ENCODE peak calls at places on chromosomes 3 and 15, in four cellular contexts. L, K, X and C are unnamed samples.

GRCh38 chr15:73856458-73857192 is 16.7 kb upstream of the TBC1D21 start:
- DNase-seq in L (no peak), K (no peak), X (no peak), C (no peak)

GRCh38 chr3:141469712-141470111 is 17.1 kb upstream of the RASA2 start:
- DNase-seq in L (no peak), K (no peak), X (no peak), C (no peak)

GRCh38 chr15:48643776-48644497 is 1.6 kb downstream of the FBN1 start:
- DNase-seq in L (no peak), K (no peak), X (peak), C (no peak)

GRCh38 chr3:197417451-197417850 is 119.0 kb upstream of the DLG1 start:
- DNase-seq in L (no peak), K (no peak), X (peak), C (no peak)

GRCh38 chr15:75639191-75639708 is 774 bp downstream of the IMP3 start:
- DNase-seq in L (no peak), K (peak), X (no peak), C (no peak)

GRCh38 chr3:134446800-134447199 is 39.0 kb downstream of the ANAPC13 start:
- DNase-seq in L (no peak), K (peak), X (no peak), C (no peak)

GRCh38 chr3:102460579-102460978 is 25.8 kb downstream of the ZPLD1 start:
- DNase-seq in L (no peak), K (no peak), X (no peak), C (no peak)

GRCh38 chr3:48662753-48663488 is at the start of gene CELSR3:
- DNase-seq in L (peak), K (no peak), X (peak), C (peak)

GRCh38 chr15:78103406-78104118 is 11.2 kb downstream of the SH2D7 start:
- DNase-seq in L (no peak), K (peak), X (no peak), C (peak)

GRCh38 chr3:191962324-191962723 is 501.4 kb downstream of the PYDC2 start:
- DNase-seq in L (no peak), K (no peak), X (no peak), C (no peak)

GRCh38 chr3:114380233-114380645 is 86.4 kb downstream of the TIGIT start:
- DNase-seq in L (no peak), K (no peak), X (peak), C (no peak)

GRCh38 chr3:122810706-122811105 is 15.8 kb downstream of the SLC49A4 start:
- DNase-seq in L (no peak), K (no peak), X (no peak), C (no peak)

GRCh38 chr15:75809986-75810750 is 33.1 kb upstream of the UBE2Q2 start:
- DNase-seq in L (peak), K (no peak), X (peak), C (no peak)

GRCh38 chr3:183210862-183211341 is 42.2 kb upstream of the B3GNT5 start:
- DNase-seq in L (no peak), K (peak), X (no peak), C (no peak)

GRCh38 chr15:67149859-67150824 is 84.7 kb downstream of the SMAD3 start:
- DNase-seq in L (peak), K (peak), X (peak), C (no peak)

GRCh38 chr15:88344786-88345185 is 88.2 kb upstream of the NTRK3 start:
- DNase-seq in L (no peak), K (no peak), X (no peak), C (no peak)

GRCh38 chr3:43978708-43979107 is 263.0 kb upstream of the TOPAZ1 start:
- DNase-seq in L (no peak), K (no peak), X (no peak), C (no peak)

GRCh38 chr3:15514663-15515357 is 6.7 kb downstream of the COLQ start:
- DNase-seq in L (no peak), K (no peak), X (no peak), C (no peak)

GRCh38 chr3:190239325-190239724 is 82.9 kb downstream of the CLDN1 start:
- DNase-seq in L (no peak), K (no peak), X (no peak), C (no peak)

GRCh38 chr3:195817578-195818135 is 5.9 kb upstream of the MUC4 start:
- DNase-seq in L (no peak), K (no peak), X (no peak), C (no peak)

GRCh38 chr3:171566803-171567422 is 106.7 kb upstream of the TNIK start:
- DNase-seq in L (peak), K (peak), X (peak), C (no peak)

GRCh38 chr3:15368561-15369135 is 36.3 kb upstream of the SH3BP5 start:
- DNase-seq in L (no peak), K (no peak), X (no peak), C (no peak)

GRCh38 chr15:51499379-51499976 is 123.1 kb downstream of the DMXL2 start:
- DNase-seq in L (peak), K (peak), X (peak), C (no peak)

GRCh38 chr3:72887378-72887722 is 496 bp upstream of the GXYLT2 start:
- DNase-seq in L (peak), K (peak), X (peak), C (no peak)

GRCh38 chr15:69604050-69604378 is 151.4 kb downstream of the RPLP1 start:
- DNase-seq in L (peak), K (no peak), X (no peak), C (no peak)

GRCh38 chr3:117818592-117818991 is 1109.0 kb downstream of the TUSC7 start:
- DNase-seq in L (no peak), K (no peak), X (no peak), C (no peak)

GRCh38 chr3:58010562-58010961 is 2.3 kb downstream of the FLNB start:
- DNase-seq in L (no peak), K (no peak), X (no peak), C (no peak)

GRCh38 chr3:127443581-127444375 is 146.8 kb downstream of the TPRA1 start:
- DNase-seq in L (no peak), K (no peak), X (no peak), C (no peak)

GRCh38 chr3:103947062-103947461 is 1419.6 kb upstream of the ALCAM start:
- DNase-seq in L (no peak), K (no peak), X (no peak), C (no peak)

GRCh38 chr15:85623648-85624047 is 171.1 kb downstream of the KLHL25 start:
- DNase-seq in L (no peak), K (peak), X (peak), C (no peak)

GRCh38 chr3:16546186-16547004 is 32.9 kb upstream of the RFTN1 start:
- DNase-seq in L (peak), K (no peak), X (no peak), C (no peak)

GRCh38 chr3:114804099-114804498 is 343.0 kb downstream of the ZBTB20 start:
- DNase-seq in L (no peak), K (no peak), X (no peak), C (no peak)